ENCODE peak calls at places on chromosomes 11 and 22, in four cellular contexts. S, R, X and J are unnamed samples.

GRCh38 chr11:116207781-116208180 is 565.0 kb downstream of the BUD13 start:
- DNase-seq in S (no peak), R (no peak), X (no peak), J (no peak)

GRCh38 chr11:19437760-19438159 is 197.0 kb upstream of the E2F8 start:
- DNase-seq in S (peak; percentile 40), R (peak; percentile 71), X (no peak), J (peak; percentile 52)

GRCh38 chr11:74863410-74863809 is 85.5 kb downstream of the XRRA1 start:
- DNase-seq in S (no peak), R (no peak), X (no peak), J (no peak)

GRCh38 chr11:100830295-100830694 is 143.2 kb downstream of the ARHGAP42 start:
- DNase-seq in S (no peak), R (no peak), X (peak; percentile 8), J (peak; percentile 91)

GRCh38 chr11:35814720-35815305 is 129.0 kb upstream of the LDLRAD3 start:
- DNase-seq in S (no peak), R (no peak), X (no peak), J (no peak)

GRCh38 chr22:43228330-43228729 is 41.4 kb upstream of the TTLL12 start:
- DNase-seq in S (peak; percentile 43), R (no peak), X (peak; percentile 5), J (no peak)

GRCh38 chr22:36430863-36431262 is 43.1 kb upstream of the MYH9 start:
- DNase-seq in S (no peak), R (no peak), X (no peak), J (no peak)

GRCh38 chr11:30342736-30343166 is 19.8 kb downstream of the ARL14EP start:
- DNase-seq in S (no peak), R (no peak), X (peak; percentile 13), J (no peak)

GRCh38 chr11:110092577-110093406 is at the start of gene ZC3H12C:
- DNase-seq in S (peak; percentile 78), R (peak; percentile 95), X (peak; percentile 94), J (peak; percentile 94)

GRCh38 chr11:112343368-112344039 is 82.8 kb upstream of the PLET1 start:
- DNase-seq in S (no peak), R (no peak), X (no peak), J (no peak)

GRCh38 chr11:27281740-27282139 is 81.3 kb downstream of the CCDC34 start:
- DNase-seq in S (no peak), R (no peak), X (no peak), J (no peak)

GRCh38 chr11:34243620-34244493 is 114.0 kb downstream of the ABTB2 start:
- DNase-seq in S (peak; percentile 66), R (peak; percentile 92), X (peak; percentile 63), J (no peak)

GRCh38 chr11:43927070-43927469 is 15.4 kb upstream of the C11orf96 start:
- DNase-seq in S (no peak), R (no peak), X (no peak), J (no peak)

GRCh38 chr11:113906038-113906437 is 1.4 kb downstream of the HTR3B start:
- DNase-seq in S (no peak), R (no peak), X (peak; percentile 48), J (no peak)

GRCh38 chr11:15716550-15716949 is 601.8 kb downstream of the INSC start:
- DNase-seq in S (no peak), R (peak; percentile 74), X (no peak), J (no peak)

GRCh38 chr22:19631899-19632670 is 82.2 kb upstream of the SEPTIN5 start:
- DNase-seq in S (peak; percentile 21), R (no peak), X (no peak), J (no peak)

GRCh38 chr22:28019881-28020861 is 101.1 kb upstream of the PITPNB start:
- DNase-seq in S (peak; percentile 73), R (peak; percentile 23), X (peak; percentile 66), J (peak; percentile 64)

GRCh38 chr22:31556627-31557203 is 60.4 kb downstream of the SFI1 start:
- DNase-seq in S (peak; percentile 41), R (peak; percentile 11), X (peak; percentile 10), J (no peak)

GRCh38 chr11:134001101-134001500 is 44.3 kb upstream of the IGSF9B start:
- DNase-seq in S (no peak), R (no peak), X (no peak), J (no peak)

GRCh38 chr22:20968281-20968977 is 1.4 kb downstream of the AIFM3 start:
- DNase-seq in S (no peak), R (no peak), X (no peak), J (no peak)